ENCODE peak calls at places on chromosomes 7 and 10, in four cellular contexts. S is sigmoid colon, L is right lobe of liver, D is upper lobe of right lung. R is an unnamed sample.

GRCh38 chr10:20936388-20936787 is 39.3 kb upstream of the NEBL start:
- DNase-seq in S (no peak), D (no peak), L (no peak), R (no peak)

GRCh38 chr7:144818516-144818915 is 17.3 kb downstream of the TPK1 start:
- DNase-seq in S (no peak), L (no peak), D (no peak), R (no peak)

GRCh38 chr10:126592901-126593300 is 77.6 kb downstream of the C10orf90 start:
- DNase-seq in L (no peak), D (no peak), S (no peak), R (no peak)

GRCh38 chr10:132124201-132124920 is 58.6 kb downstream of the JAKMIP3 start:
- DNase-seq in L (no peak), D (no peak), S (no peak), R (no peak)

GRCh38 chr7:41911792-41912191 is 208.9 kb upstream of the INHBA start:
- DNase-seq in D (no peak), S (no peak), L (no peak), R (no peak)

GRCh38 chr7:37932993-37933392 is 12.6 kb downstream of the EPDR1 start:
- DNase-seq in D (no peak), S (no peak), L (no peak), R (no peak)

GRCh38 chr7:99928994-99929729 is at the start of gene GJC3:
- DNase-seq in D (peak; percentile 82), L (peak; percentile 68), S (peak; percentile 71), R (no peak)

GRCh38 chr10:110147961-110148360 is 59.4 kb upstream of the MXI1 start:
- DNase-seq in D (no peak), L (no peak), S (no peak), R (no peak)

GRCh38 chr10:29646238-29646902 is 11.6 kb upstream of the SVIL start:
- DNase-seq in L (peak; percentile 32), S (peak; percentile 75), D (no peak), R (peak; percentile 73)

GRCh38 chr10:22251751-22252285 is 34.0 kb upstream of the EBLN1 start:
- DNase-seq in D (peak; percentile 86), L (peak; percentile 59), S (peak; percentile 79), R (no peak)

GRCh38 chr7:102024005-102024768 is 206.8 kb downstream of the CUX1 start:
- DNase-seq in L (no peak), S (no peak), D (no peak), R (no peak)

GRCh38 chr10:131923059-131923756 is 22.4 kb downstream of the PPP2R2D start:
- DNase-seq in S (peak; percentile 18), D (no peak), L (no peak), R (no peak)

GRCh38 chr10:107899075-107899474 is 734.6 kb upstream of the SORCS1 start:
- DNase-seq in S (no peak), D (no peak), L (no peak), R (no peak)
- H3K36me3 ChIP-seq in S (no peaks in the 10 kb centered on the region), D (no peaks in the 10 kb centered on the region), L (no peaks in the 10 kb centered on the region), R (no peaks in the 10 kb centered on the region)

GRCh38 chr7:2229467-2229866 is 3.3 kb downstream of the MAD1L1 start:
- DNase-seq in L (no peak), D (no peak), S (no peak), R (no peak)

GRCh38 chr7:2225336-2225735 is 7.4 kb downstream of the MAD1L1 start:
- DNase-seq in S (no peak), D (peak; percentile 76), L (no peak), R (peak; percentile 78)

GRCh38 chr7:2228921-2229320 is 3.8 kb downstream of the MAD1L1 start:
- DNase-seq in D (no peak), S (no peak), L (no peak), R (no peak)

GRCh38 chr7:2225830-2226229 is 6.9 kb downstream of the MAD1L1 start:
- DNase-seq in S (no peak), D (no peak), L (no peak), R (no peak)

GRCh38 chr7:2227699-2228098 is 5.0 kb downstream of the MAD1L1 start:
- DNase-seq in L (no peak), D (no peak), S (no peak), R (no peak)
- H3K36me3 ChIP-seq in L (no peaks in the 10 kb centered on the region), D (peaks cover 42% of the 10 kb centered on the region), S (no peaks in the 10 kb centered on the region), R (peaks cover 46% of the 10 kb centered on the region)

GRCh38 chr10:104264783-104265182 is 4.2 kb upstream of the GSTO2 start:
- DNase-seq in S (no peak), L (no peak), D (no peak), R (no peak)
- H3K36me3 ChIP-seq in S (peaks cover 4% of the 10 kb centered on the region), L (no peaks in the 10 kb centered on the region), D (peaks cover 85% of the 10 kb centered on the region), R (peaks cover 84% of the 10 kb centered on the region)

DNA sequence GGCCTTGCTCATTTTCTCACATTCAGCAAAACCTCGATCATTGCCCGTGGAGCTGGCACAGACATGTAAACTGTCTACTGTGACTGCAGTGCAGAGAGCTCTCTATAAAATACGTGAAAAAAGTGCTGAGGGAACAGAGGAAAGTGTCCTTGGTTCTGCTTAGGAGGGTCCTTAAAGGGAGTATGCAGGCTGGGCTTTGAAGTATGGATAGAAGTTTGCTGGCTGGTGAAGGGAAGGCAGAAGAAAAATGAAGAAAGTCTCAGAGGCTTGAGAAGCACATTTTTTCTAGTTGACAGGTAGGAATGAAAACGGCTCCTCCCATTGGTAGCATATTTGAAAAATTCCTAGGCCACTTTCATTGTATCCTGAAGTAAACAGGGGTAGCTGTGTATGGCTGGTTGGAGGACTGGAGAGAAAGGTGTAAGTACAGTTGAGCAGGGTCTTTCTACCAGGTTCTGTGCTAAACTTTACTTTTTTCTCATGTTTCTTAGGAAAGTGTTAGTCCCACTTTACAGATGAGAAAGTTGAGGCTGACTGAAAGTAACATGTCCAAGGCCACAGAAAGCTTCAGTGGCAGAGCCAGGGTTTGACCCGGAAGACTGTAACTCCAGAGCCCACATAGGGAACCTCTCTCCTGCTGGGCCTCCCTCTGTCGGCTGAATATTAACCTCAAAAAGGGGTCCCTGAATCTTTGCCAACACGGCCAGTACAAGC is 63.0 kb upstream of the PPIF start:
- DNase-seq in S (no peak), L (no peak), D (no peak), R (no peak)
- H3K36me3 ChIP-seq in S (no peaks in the 10 kb centered on the region), L (peaks cover 3% of the 10 kb centered on the region), D (peaks cover 47% of the 10 kb centered on the region), R (peaks cover 17% of the 10 kb centered on the region)

DNA sequence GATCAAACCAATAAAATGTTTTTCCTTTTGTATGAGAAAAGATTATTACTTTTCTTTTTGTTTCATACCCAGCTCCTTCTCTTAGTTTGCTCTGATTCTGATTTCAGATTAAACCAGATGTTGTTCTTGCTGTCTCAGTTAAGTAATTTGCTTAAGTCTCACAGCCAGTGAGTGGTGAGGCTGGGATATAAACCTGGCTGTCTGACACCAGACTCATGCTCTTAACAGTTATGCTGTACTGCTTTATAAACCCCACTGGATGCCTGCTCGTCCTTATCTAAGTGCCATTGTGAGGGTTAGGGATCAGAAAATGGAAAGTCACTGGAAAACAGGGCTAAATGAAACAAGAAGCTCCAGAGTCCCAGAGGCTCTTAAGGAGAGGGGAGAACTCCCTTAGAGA is 24.3 kb downstream of the GARS1 start:
- DNase-seq in L (no peak), D (no peak), S (no peak), R (no peak)
- H3K36me3 ChIP-seq in L (peaks cover 11% of the 10 kb centered on the region), D (peaks cover 85% of the 10 kb centered on the region), S (peaks cover 13% of the 10 kb centered on the region), R (peaks cover 99% of the 10 kb centered on the region)

GRCh38 chr7:152121432-152121831 is 96.0 kb downstream of the GALNT11 start:
- DNase-seq in D (no peak), L (no peak), S (no peak), R (no peak)

GRCh38 chr7:152115021-152115718 is 89.7 kb downstream of the GALNT11 start:
- DNase-seq in S (no peak), L (no peak), D (no peak), R (no peak)

GRCh38 chr7:152120210-152120609 is 94.7 kb downstream of the GALNT11 start:
- DNase-seq in S (no peak), D (no peak), L (no peak), R (no peak)

GRCh38 chr7:152120776-152121175 is 95.3 kb downstream of the GALNT11 start:
- DNase-seq in D (no peak), S (no peak), L (no peak), R (no peak)

DNA sequence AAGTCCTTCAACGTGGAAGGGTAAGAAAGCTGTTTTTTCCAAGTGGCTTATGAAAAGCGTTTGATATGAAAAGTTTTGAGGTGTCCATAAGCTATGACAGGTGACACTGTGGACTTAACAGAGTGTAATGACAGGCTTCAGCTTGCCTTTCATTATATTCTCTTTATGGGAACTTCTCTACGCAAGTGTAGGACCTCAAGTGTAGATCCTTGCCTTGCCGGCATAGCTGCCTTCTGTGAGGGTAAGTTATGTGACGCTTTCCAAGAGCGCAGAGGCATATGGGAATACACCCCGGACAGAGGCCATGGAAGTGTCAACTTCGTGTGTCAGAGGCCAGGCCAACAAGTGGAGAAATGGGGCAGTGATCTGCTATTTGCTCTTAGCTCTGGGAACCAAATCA is 91.9 kb downstream of the GALNT11 start:
- DNase-seq in D (no peak), S (no peak), L (no peak), R (no peak)
- H3K36me3 ChIP-seq in D (peaks cover 86% of the 10 kb centered on the region), S (peaks cover 5% of the 10 kb centered on the region), L (no peaks in the 10 kb centered on the region), R (peaks cover 82% of the 10 kb centered on the region)

DNA sequence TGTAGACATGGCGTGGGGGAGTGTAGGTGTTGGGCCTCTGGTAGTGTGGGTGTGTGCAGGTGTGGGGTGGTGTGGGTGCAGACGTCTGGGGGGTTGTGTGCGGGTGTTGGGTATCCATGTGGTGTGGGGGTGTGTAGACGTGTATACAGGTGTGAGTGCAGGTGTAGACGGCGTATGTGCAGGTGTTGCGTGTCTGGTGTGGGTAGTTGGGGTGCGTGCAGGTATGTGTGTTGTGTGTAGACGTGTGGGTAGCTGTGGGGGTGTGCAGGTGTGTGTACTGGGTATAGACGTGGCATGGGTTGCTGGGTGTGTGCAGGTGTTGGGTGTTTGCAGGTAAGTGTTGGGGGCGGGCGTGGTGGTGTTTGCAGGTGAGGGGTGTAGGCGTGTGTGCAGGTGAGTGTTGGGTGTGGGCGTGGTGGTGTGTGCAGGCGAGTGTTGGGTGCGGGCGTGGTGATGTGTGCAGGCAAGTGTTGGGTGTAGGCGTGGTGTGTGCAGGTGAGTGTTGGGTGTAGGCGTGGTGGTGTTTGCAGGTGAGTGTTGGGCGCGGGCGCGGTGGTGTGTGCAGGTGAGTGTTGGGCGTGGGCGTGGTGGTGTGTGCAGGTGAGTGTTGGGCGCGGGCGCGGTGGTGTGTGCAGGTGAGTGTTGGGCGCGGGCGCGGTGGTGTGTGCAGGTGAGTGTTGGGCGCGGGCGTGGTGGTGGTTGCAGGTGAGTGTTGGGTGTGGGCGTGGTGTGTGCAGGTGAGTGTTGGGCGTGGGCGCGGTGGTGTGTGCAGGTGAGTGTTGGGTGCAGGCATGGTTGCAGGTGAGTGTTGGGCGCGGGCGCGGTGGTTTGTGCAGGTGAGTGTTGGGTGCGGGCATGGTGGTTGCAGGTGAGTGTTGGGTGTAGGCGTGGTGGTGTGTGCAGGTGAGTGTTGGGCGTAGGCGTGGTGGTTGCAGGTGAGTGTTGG is 16.6 kb downstream of the GET4 start:
- DNase-seq in L (no peak), S (no peak), D (no peak), R (peak; percentile 63)
- H3K36me3 ChIP-seq in L (no peaks in the 10 kb centered on the region), S (peaks cover 54% of the 10 kb centered on the region), D (peaks cover 69% of the 10 kb centered on the region), R (peaks cover 52% of the 10 kb centered on the region)

DNA sequence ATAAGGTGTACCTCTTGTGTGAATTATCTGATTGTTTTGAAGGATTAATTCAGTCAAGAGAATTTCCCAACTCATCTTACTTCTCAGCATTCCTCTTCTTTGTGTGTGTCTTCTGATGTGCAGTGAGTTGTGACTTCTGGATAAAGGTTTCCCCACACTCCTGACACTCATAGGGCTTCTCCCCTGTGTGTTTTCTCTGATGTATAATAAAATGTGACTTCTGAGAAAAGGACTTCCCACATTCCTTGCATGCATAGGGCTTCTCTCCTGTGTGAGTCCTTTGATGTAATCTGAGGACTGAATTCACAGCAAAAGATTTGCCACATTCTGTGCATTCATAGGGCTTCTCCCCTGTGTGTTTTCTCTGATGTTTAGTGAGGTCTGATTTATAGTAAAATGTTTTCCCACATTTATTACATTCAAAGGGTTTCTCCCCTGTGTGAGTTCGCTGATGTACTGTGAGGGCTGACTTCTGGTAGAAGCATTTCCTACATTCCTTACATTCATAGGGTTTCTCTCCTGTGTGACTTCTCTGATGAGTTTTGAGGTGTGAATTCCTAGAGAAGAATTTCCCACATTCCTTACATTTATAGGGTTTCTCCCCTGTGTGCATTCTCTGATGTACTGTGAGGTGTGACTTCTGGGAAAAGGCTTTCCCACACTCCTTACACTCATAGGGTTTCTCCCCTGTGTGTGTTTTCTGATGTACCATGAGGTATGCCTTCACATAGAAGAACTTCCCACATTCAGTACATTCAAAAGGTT is 24.2 kb downstream of the ZNF25 start:
- DNase-seq in D (no peak), L (no peak), S (no peak), R (no peak)
- H3K36me3 ChIP-seq in D (peaks cover 62% of the 10 kb centered on the region), L (no peaks in the 10 kb centered on the region), S (peaks cover 42% of the 10 kb centered on the region), R (peaks cover 12% of the 10 kb centered on the region)